ENCODE peak calls at places on chromosomes 3 and 15, in five cellular contexts. T, V, C, X and J are unnamed samples.

GRCh38 chr3:167148121-167148520 is 232.0 kb downstream of the ZBBX start:
- DNase-seq in X (no peak), V (no peak), T (no peak), C (no peak), J (no peak)

GRCh38 chr15:67107014-67107812 is 41.8 kb downstream of the SMAD3 start:
- DNase-seq in V (peak), T (no peak), X (peak), C (no peak), J (no peak)

GRCh38 chr3:81087607-81088006 is 673.8 kb downstream of the GBE1 start:
- DNase-seq in C (no peak), X (no peak), T (no peak), V (no peak), J (no peak)

GRCh38 chr3:126983653-126984390 is 907 bp downstream of the PLXNA1 start:
- DNase-seq in T (peak), C (peak), X (no peak), V (no peak), J (peak)

GRCh38 chr3:12227833-12228232 is 61.0 kb upstream of the PPARG start:
- DNase-seq in X (peak), T (no peak), C (no peak), V (no peak), J (no peak)

GRCh38 chr3:165206454-165207266 is 10.5 kb upstream of the SLITRK3 start:
- DNase-seq in X (peak), V (peak), T (peak), C (peak), J (peak)

GRCh38 chr3:43779850-43780249 is 89.1 kb downstream of the ABHD5 start:
- DNase-seq in T (no peak), C (no peak), V (no peak), X (no peak), J (peak)

GRCh38 chr3:66196633-66197032 is 24.2 kb upstream of the SLC25A26 start:
- DNase-seq in C (no peak), V (no peak), X (peak), T (no peak), J (no peak)

GRCh38 chr15:84969257-84969656 is 12.4 kb upstream of the PDE8A start:
- DNase-seq in X (no peak), T (no peak), C (no peak), V (no peak), J (no peak)

GRCh38 chr3:106183762-106184391 is 315.1 kb upstream of the CBLB start:
- DNase-seq in T (no peak), C (no peak), V (no peak), X (peak), J (no peak)

GRCh38 chr15:101448336-101448735 is 41.2 kb downstream of the PCSK6 start:
- DNase-seq in X (no peak), V (no peak), T (no peak), C (no peak), J (no peak)

GRCh38 chr3:149377408-149378111 is at the start of gene TM4SF1:
- DNase-seq in C (peak), V (peak), X (peak), T (no peak), J (peak)

GRCh38 chr3:36606871-36607765 is 157.2 kb downstream of the DCLK3 start:
- DNase-seq in T (no peak), X (peak), V (no peak), C (no peak), J (no peak)

GRCh38 chr15:73034213-73034612 is 18.1 kb upstream of the NEO1 start:
- DNase-seq in C (no peak), T (no peak), V (no peak), X (no peak), J (no peak)

GRCh38 chr15:80264031-80264430 is 12.0 kb upstream of the CTXND1 start:
- DNase-seq in X (peak), T (peak), C (peak), V (no peak), J (no peak)

GRCh38 chr15:64112077-64112772 is 16.4 kb downstream of the SNX1 start:
- DNase-seq in V (peak), X (no peak), C (no peak), T (no peak), J (no peak)

GRCh38 chr15:95812491-95812890 is 518.0 kb upstream of the NR2F2 start:
- DNase-seq in C (no peak), X (peak), V (no peak), T (no peak), J (no peak)

GRCh38 chr3:192917508-192918274 is at the start of gene MB21D2:
- DNase-seq in X (peak), C (peak), V (peak), T (peak), J (peak)

GRCh38 chr15:98720036-98720435 is 71.7 kb downstream of the IGF1R start:
- DNase-seq in C (no peak), T (no peak), X (no peak), V (no peak), J (no peak)

GRCh38 chr3:19946291-19946831 is 536 bp upstream of the RAB5A start:
- DNase-seq in X (no peak), T (no peak), V (no peak), C (no peak), J (no peak)

GRCh38 chr3:190076601-190077444 is 43.9 kb downstream of the P3H2 start:
- DNase-seq in V (peak), X (peak), C (peak), T (peak), J (no peak)

GRCh38 chr3:10757821-10758130 is 58.3 kb upstream of the SLC6A11 start:
- DNase-seq in X (peak), C (no peak), V (no peak), T (no peak), J (no peak)

GRCh38 chr3:135759651-135760050 is 205.9 kb upstream of the PPP2R3A start:
- DNase-seq in V (no peak), C (no peak), T (no peak), X (no peak), J (no peak)

GRCh38 chr15:70488002-70488605 is 275.3 kb downstream of the UACA start:
- DNase-seq in X (peak), V (peak), C (peak), T (peak), J (peak)

GRCh38 chr15:43133429-43134156 is at the start of gene TMEM62:
- DNase-seq in T (peak), X (peak), V (peak), C (peak), J (peak)

GRCh38 chr15:52178765-52179164 is 12.4 kb downstream of the GNB5 start:
- DNase-seq in X (no peak), T (no peak), C (no peak), V (no peak), J (no peak)

GRCh38 chr3:5078151-5078550 is 43.9 kb upstream of the ARL8B start:
- DNase-seq in V (no peak), X (peak), C (no peak), T (no peak), J (no peak)

GRCh38 chr15:36590838-36591237 is 11.4 kb downstream of the CDIN1 start:
- DNase-seq in C (no peak), V (no peak), T (no peak), X (peak), J (no peak)
- H3K4me2 ChIP-seq in C (no peak), V (no peak), T (no peak), X (no peak), J (no peak)

GRCh38 chr15:38088971-38089370 is 154.5 kb downstream of the TMCO5A start:
- DNase-seq in C (no peak), X (peak), T (no peak), V (no peak), J (no peak)
- H3K4me2 ChIP-seq in C (no peak), X (no peak), T (no peak), V (no peak), J (no peak)

DNA sequence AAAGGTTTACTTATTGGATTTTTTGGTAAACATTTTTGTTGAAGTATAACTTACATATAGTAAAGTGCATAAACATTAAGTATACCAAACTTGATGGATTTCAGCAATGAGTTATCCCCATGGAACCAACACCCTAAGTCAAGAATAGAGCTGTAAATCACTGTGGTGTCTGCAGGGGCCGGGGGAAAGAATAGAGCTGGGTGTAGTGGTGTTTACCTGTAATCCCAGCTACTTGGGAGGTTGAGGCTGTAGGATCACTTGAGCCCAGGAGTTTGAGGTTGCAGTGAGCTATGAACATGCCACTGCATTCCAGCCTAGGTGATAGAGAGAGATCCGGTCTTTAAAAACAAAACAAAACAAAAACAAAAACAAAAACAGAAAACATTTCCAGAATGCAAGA is 13.3 kb upstream of the FEM1B start:
- DNase-seq in T (no peak), C (peak), V (no peak), X (no peak), J (no peak)
- H3K4me2 ChIP-seq in T (no peak), C (peak), V (no peak), X (no peak), J (no peak)

DNA sequence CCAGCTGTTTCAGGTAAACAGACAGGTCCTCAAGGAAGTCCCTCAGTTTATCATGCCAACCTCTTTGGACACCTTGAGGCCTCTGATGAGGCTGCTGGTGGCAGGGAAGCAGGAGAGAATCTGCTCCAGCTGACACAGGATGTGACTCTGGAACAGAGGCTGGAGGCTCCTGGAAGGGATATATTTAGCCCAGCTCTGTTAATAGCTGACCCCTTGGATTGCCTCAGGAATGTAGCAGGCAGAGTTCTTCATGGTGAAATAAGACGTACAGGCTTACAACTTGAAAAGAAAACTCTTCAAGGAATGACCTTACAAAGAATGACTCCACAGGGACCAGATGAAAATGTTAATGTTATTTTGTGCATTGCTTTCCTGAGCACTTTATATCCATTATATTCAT is 90.5 kb downstream of the AQP9 start:
- DNase-seq in T (peak), V (no peak), C (peak), X (peak), J (no peak)
- H3K4me2 ChIP-seq in T (no peak), V (no peak), C (peak), X (peak), J (peak)

DNA sequence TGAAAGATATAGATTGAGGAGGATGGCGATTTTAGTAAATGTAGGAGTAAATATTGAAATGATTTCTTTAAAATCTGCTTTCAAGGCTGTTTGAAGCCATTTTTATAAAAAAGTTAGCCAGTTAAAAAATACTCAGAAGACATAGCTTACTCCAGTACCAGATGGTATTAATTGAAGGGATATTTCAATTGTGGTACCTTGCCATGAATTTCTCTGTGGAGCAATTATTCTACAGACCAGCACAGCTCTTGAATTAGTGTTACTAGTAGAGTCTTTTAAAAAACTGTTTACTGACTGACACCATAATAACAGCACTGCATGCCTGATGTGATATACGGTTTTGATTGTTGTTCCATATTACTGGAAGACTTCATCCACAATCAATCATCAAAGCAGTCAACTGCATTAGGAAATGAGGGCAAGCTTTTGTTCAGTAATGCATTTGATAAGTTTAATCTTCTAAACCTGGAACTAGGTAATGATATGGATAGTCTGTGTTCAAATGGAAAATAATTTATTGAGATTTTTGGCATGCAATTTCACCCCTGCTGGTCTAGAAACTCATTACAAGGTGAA is 106.4 kb downstream of the MFSD1 start:
- DNase-seq in C (no peak), X (no peak), T (no peak), V (no peak), J (no peak)
- H3K4me2 ChIP-seq in C (no peak), X (no peak), T (no peak), V (no peak), J (no peak)

DNA sequence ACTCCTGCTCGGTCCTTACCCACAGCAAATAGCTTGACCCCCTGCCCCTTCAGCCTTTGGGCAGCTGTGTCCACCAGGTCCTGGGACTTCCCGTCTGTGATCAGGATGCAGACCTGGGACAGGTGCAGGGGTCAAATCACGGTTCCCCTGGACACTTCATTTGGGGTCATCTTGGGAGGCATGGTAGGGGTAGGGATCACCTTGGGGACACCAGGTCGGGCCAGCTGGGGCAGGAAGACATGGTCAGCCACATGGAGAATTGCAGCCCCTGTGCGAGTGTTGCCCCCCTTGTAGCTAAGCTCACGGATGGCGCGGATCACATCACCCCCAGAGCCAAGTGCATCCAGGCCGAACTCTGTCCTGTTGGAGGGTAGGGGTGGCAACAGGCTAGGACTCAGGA is 1.8 kb downstream of the COL7A1 start:
- DNase-seq in T (no peak), V (no peak), C (no peak), X (no peak), J (no peak)
- H3K4me2 ChIP-seq in T (no peak), V (no peak), C (no peak), X (no peak), J (no peak)

GRCh38 chr15:55407631-55407948 is 569 bp downstream of the CCPG1 start:
- DNase-seq in C (no peak), V (no peak), T (peak), X (no peak), J (no peak)
- H3K4me2 ChIP-seq in C (peak), V (peak), T (peak), X (peak), J (peak)

GRCh38 chr3:30659270-30660127 is 53.1 kb downstream of the TGFBR2 start:
- DNase-seq in X (peak), T (no peak), V (peak), C (no peak), J (no peak)
- H3K4me2 ChIP-seq in X (peak), T (no peak), V (no peak), C (peak), J (no peak)

GRCh38 chr3:27479816-27480543 is 4.2 kb downstream of the SLC4A7 start:
- DNase-seq in C (no peak), T (no peak), X (no peak), V (no peak), J (no peak)
- H3K4me2 ChIP-seq in C (no peak), T (no peak), X (peak), V (peak), J (no peak)

GRCh38 chr15:60962087-60962486 is 267.0 kb downstream of the RORA start:
- DNase-seq in C (no peak), X (peak), T (no peak), V (no peak), J (no peak)
- H3K4me2 ChIP-seq in C (no peak), X (no peak), T (no peak), V (no peak), J (no peak)